ENCODE peak calls at places on chromosomes 7 and 10, in nine cellular contexts. W, L, F, S, I, H, Q, C and Y are unnamed samples.

GRCh38 chr10:8054243-8054497 is 318 bp upstream of the GATA3 start:
- DNase-seq in I (no peak), S (no peak), H (peak; percentile 46), Q (peak; percentile 23), F (no peak), W (no peak), L (peak; percentile 34), C (no peak), Y (no peak)

GRCh38 chr10:12587408-12587807 is 238.1 kb downstream of the CAMK1D start:
- DNase-seq in H (no peak), C (no peak), S (no peak), I (peak; percentile 51), F (no peak), W (no peak), Q (no peak), L (no peak), Y (no peak)

GRCh38 chr7:20474244-20474643 is 141.2 kb upstream of the ABCB5 start:
- DNase-seq in I (no peak), C (no peak), L (no peak), F (no peak), H (no peak), Q (peak; percentile 31), S (no peak), W (no peak), Y (no peak)

GRCh38 chr7:80640841-80641240 is 2.4 kb downstream of the CD36 start:
- DNase-seq in H (no peak), S (no peak), F (peak; percentile 74), W (no peak), Q (peak; percentile 77), L (peak; percentile 84), C (no peak), I (no peak), Y (no peak)

GRCh38 chr7:40824461-40824860 is 689.7 kb downstream of the SUGCT start:
- DNase-seq in L (peak; percentile 48), S (no peak), Q (peak; percentile 20), F (no peak), C (no peak), W (no peak), H (no peak), I (no peak), Y (no peak)

GRCh38 chr7:115066634-115067033 is 144.7 kb downstream of the MDFIC start:
- DNase-seq in I (no peak), L (no peak), W (no peak), H (no peak), C (no peak), S (no peak), F (no peak), Q (no peak), Y (no peak)

GRCh38 chr7:43553999-43554398 is 28.9 kb upstream of the STK17A start:
- DNase-seq in L (peak; percentile 31), F (peak; percentile 76), W (no peak), Q (no peak), H (no peak), I (no peak), C (no peak), S (no peak), Y (no peak)

GRCh38 chr7:1460757-1461639 is 1.7 kb upstream of the MICALL2 start:
- DNase-seq in W (no peak), C (no peak), L (peak; percentile 39), Q (peak; percentile 43), F (peak; percentile 42), I (no peak), H (no peak), S (no peak), Y (no peak)

GRCh38 chr7:122310119-122311021 is 5.8 kb upstream of the FEZF1 start:
- DNase-seq in C (no peak), F (no peak), L (peak; percentile 7), W (peak; percentile 34), Q (peak; percentile 16), I (no peak), H (no peak), S (no peak), Y (peak; percentile 66)